ENCODE peak calls at places on chromosomes 1 and 21, in six cellular contexts. R, U, Y, X, F and G are unnamed samples.

GRCh38 chr1:52159033-52159789 is 17.3 kb downstream of the ZFYVE9 start:
- DNase-seq in R (no peak), U (no peak), Y (no peak), X (no peak), F (peak; percentile 60), G (no peak)

GRCh38 chr1:198823626-198824025 is 184.8 kb downstream of the PTPRC start:
- DNase-seq in R (no peak), U (no peak), Y (no peak), X (no peak), F (no peak), G (no peak)

GRCh38 chr1:34984435-34985062 is 598 bp downstream of the TMEM35B start:
- DNase-seq in R (peak; percentile 55), U (peak; percentile 26), Y (no peak), X (peak; percentile 69), F (peak; percentile 27), G (no peak)

GRCh38 chr1:28577052-28577678 is 14.9 kb upstream of the RAB42 start:
- DNase-seq in R (no peak), U (no peak), Y (no peak), X (no peak), F (peak; percentile 66), G (no peak)

GRCh38 chr1:150881331-150882070 is 5.1 kb upstream of the ARNT start:
- DNase-seq in R (no peak), U (no peak), Y (peak; percentile 89), X (peak; percentile 46), F (peak; percentile 90), G (no peak)

GRCh38 chr1:12734651-12735050 is 11.3 kb upstream of the CFAP107 start:
- DNase-seq in R (no peak), U (no peak), Y (no peak), X (no peak), F (no peak), G (no peak)

GRCh38 chr1:227225715-227226346 is 92.5 kb downstream of the CDC42BPA start:
- DNase-seq in R (no peak), U (no peak), Y (peak; percentile 15), X (no peak), F (peak; percentile 89), G (no peak)

GRCh38 chr21:36395353-36396111 is 10.3 kb downstream of the CHAF1B start:
- DNase-seq in R (no peak), U (no peak), Y (no peak), X (no peak), F (no peak), G (no peak)

GRCh38 chr1:56872597-56872996 is 18.0 kb downstream of the C8A start:
- DNase-seq in R (no peak), U (no peak), Y (no peak), X (no peak), F (peak; percentile 4), G (no peak)

GRCh38 chr1:54744696-54745095 is 19.6 kb downstream of the PARS2 start:
- DNase-seq in R (no peak), U (no peak), Y (no peak), X (no peak), F (no peak), G (no peak)

GRCh38 chr21:44965251-44966022 is 25.6 kb downstream of the SLX9 start:
- DNase-seq in R (peak; percentile 35), U (no peak), Y (peak; percentile 59), X (no peak), F (no peak), G (no peak)

GRCh38 chr1:169115891-169116585 is 9.5 kb downstream of the ATP1B1 start:
- DNase-seq in R (peak; percentile 76), U (peak; percentile 88), Y (no peak), X (no peak), F (peak; percentile 90), G (no peak)

GRCh38 chr1:111140680-111140967 is 601 bp downstream of the CEPT1 start:
- DNase-seq in R (no peak), U (peak; percentile 73), Y (no peak), X (no peak), F (peak; percentile 75), G (no peak)

GRCh38 chr1:220487297-220487820 is 40.6 kb upstream of the MARK1 start:
- DNase-seq in R (no peak), U (peak; percentile 83), Y (no peak), X (no peak), F (peak; percentile 90), G (no peak)

GRCh38 chr1:240027059-240027462 is 64.6 kb upstream of the FMN2 start:
- DNase-seq in R (no peak), U (peak; percentile 67), Y (no peak), X (no peak), F (peak; percentile 14), G (no peak)

GRCh38 chr1:67840449-67840848 is 7.2 kb upstream of the GNG12 start:
- DNase-seq in R (no peak), U (no peak), Y (peak; percentile 69), X (no peak), F (peak; percentile 40), G (no peak)

GRCh38 chr1:37485902-37486679 is 11.7 kb downstream of the ZC3H12A start:
- DNase-seq in R (no peak), U (no peak), Y (no peak), X (no peak), F (no peak), G (no peak)

GRCh38 chr1:99759529-99760160 is 6.8 kb downstream of the FRRS1 start:
- DNase-seq in R (no peak), U (no peak), Y (no peak), X (no peak), F (no peak), G (no peak)
- H3K27ac ChIP-seq in R (peak overlapping the region; percentile 22), U (peak overlapping the region; percentile 87), Y (no peak overlapping the region), X (no peak overlapping the region), F (no peak overlapping the region), G (no peak overlapping the region)

GRCh38 chr1:223709598-223709997 is 2.7 kb upstream of the CAPN2 start:
- DNase-seq in R (no peak), U (no peak), Y (no peak), X (no peak), F (no peak), G (no peak)
- H3K27ac ChIP-seq in R (no peak overlapping the region), U (no peak overlapping the region), Y (no peak overlapping the region), X (no peak overlapping the region), F (no peak overlapping the region), G (no peak overlapping the region)

DNA sequence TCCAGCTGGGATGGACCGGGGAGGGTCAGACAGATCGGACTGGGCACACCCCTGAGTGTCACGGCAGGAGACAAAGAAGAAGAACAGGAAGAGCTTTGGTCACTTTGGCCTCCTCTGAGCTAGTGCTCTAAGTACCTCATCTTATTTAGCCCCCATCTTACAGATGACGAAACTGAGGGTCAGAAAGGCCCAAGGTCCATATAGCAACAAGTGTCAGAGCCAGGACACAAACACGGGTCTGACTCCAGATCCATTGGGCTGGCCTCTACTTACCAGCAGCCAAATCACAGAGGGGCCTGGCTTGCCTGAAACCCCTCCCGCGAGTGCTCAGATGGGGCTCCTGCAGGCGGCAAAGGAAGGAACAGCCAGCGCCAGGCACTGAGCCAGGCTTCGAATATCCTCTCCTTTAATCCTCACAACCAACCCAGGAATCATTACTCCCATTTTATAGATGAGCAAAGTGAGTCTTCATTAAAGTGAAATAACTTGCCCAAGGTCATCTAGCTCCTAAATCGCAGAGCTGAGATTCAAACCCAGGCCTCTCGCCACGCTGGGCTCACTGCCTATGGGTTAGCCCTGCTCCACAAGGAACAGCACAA is 25.7 kb upstream of the SELENON start:
- DNase-seq in R (no peak), U (no peak), Y (no peak), X (no peak), F (no peak), G (no peak)
- H3K27ac ChIP-seq in R (no peak overlapping the region), U (peak overlapping the region; percentile 82), Y (no peak overlapping the region), X (no peak overlapping the region), F (no peak overlapping the region), G (peak overlapping the region; percentile 77)

DNA sequence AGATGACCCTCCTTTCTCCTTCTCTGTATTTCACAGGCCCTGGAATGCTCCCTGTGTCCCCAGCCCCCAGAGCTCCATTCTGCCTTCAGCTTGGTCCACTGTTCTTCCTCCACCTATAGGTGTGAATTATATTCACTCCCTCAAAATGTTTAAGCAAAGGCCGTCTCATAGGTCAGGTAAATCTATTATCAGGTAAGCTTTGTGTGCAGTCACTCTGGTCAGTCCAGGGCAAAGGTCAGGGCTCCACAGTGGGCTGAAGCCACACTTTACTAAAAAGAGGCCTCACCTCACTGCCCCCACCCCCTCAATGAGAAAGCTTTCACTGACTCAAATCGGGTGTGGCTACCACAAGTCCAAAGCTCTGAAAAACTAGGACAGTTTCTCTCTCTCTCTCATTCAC is 65.9 kb downstream of the DNTTIP2 start:
- DNase-seq in R (no peak), U (no peak), Y (no peak), X (no peak), F (peak; percentile 62), G (no peak)
- H3K27ac ChIP-seq in R (no peak overlapping the region), U (no peak overlapping the region), Y (no peak overlapping the region), X (no peak overlapping the region), F (peak overlapping the region; percentile 76), G (no peak overlapping the region)